ENCODE peak calls at places on chromosomes 1 and 21, in eight cellular contexts. E, X, J, H, V, F, Y and M are unnamed samples.

GRCh38 chr1:156657971-156658319 is 16.0 kb downstream of the BCAN start:
- DNase-seq in E (no peak), X (no peak), J (no peak), H (no peak), V (no peak), F (no peak), Y (no peak), M (no peak)

GRCh38 chr1:28538286-28538685 is 14.6 kb upstream of the TRNAU1AP start:
- DNase-seq in E (no peak), X (no peak), J (no peak), H (no peak), V (no peak), F (no peak), Y (no peak), M (no peak)

GRCh38 chr1:41447995-41448770 is 36.3 kb downstream of the EDN2 start:
- DNase-seq in E (no peak), X (no peak), J (no peak), H (no peak), V (no peak), F (no peak), Y (no peak), M (no peak)

GRCh38 chr1:173823776-173824314 is 628 bp upstream of the DARS2 start:
- DNase-seq in E (no peak), X (no peak), J (peak), H (no peak), V (no peak), F (no peak), Y (no peak), M (no peak)

GRCh38 chr1:77056525-77056924 is 162.7 kb downstream of the PIGK start:
- DNase-seq in E (no peak), X (no peak), J (no peak), H (no peak), V (no peak), F (no peak), Y (no peak), M (no peak)

GRCh38 chr21:42401820-42402251 is 1.9 kb upstream of the UBASH3A start:
- DNase-seq in E (no peak), X (no peak), J (no peak), H (no peak), V (no peak), F (no peak), Y (no peak), M (no peak)

GRCh38 chr1:226422478-226422877 is 14.6 kb upstream of the PARP1 start:
- DNase-seq in E (no peak), X (no peak), J (no peak), H (no peak), V (no peak), F (no peak), Y (no peak), M (no peak)

GRCh38 chr1:11523746-11524464 is 45.0 kb downstream of the DISP3 start:
- DNase-seq in E (no peak), X (no peak), J (no peak), H (peak), V (no peak), F (no peak), Y (no peak), M (peak)

GRCh38 chr1:205543351-205544305 is 39.2 kb downstream of the CDK18 start:
- DNase-seq in E (peak), X (no peak), J (peak), H (no peak), V (peak), F (peak), Y (peak), M (no peak)

GRCh38 chr1:115280073-115280472 is 58.0 kb downstream of the NGF start:
- DNase-seq in E (no peak), X (no peak), J (no peak), H (no peak), V (no peak), F (no peak), Y (no peak), M (no peak)

GRCh38 chr1:172325562-172325961 is 94.9 kb upstream of the C1orf105 start:
- DNase-seq in E (no peak), X (no peak), J (no peak), H (no peak), V (no peak), F (no peak), Y (no peak), M (no peak)

GRCh38 chr1:203197625-203198024 is 11.1 kb upstream of the CHI3L1 start:
- DNase-seq in E (no peak), X (no peak), J (no peak), H (no peak), V (no peak), F (peak), Y (no peak), M (no peak)

GRCh38 chr1:89973481-89974127 is 21.3 kb upstream of the ZNF326 start:
- DNase-seq in E (no peak), X (no peak), J (no peak), H (no peak), V (no peak), F (no peak), Y (no peak), M (no peak)

GRCh38 chr1:110060034-110060661 is 10.3 kb downstream of the ALX3 start:
- DNase-seq in E (peak), X (peak), J (peak), H (no peak), V (no peak), F (peak), Y (peak), M (peak)

GRCh38 chr21:35697321-35697808 is 363.0 kb downstream of the SETD4 start:
- DNase-seq in E (no peak), X (no peak), J (no peak), H (peak), V (peak), F (peak), Y (peak), M (no peak)

GRCh38 chr1:243505986-243506689 is 250.3 kb downstream of the SDCCAG8 start:
- DNase-seq in E (no peak), X (no peak), J (peak), H (no peak), V (no peak), F (no peak), Y (no peak), M (no peak)

GRCh38 chr1:22418852-22419480 is 32.7 kb upstream of the ZBTB40 start:
- DNase-seq in E (no peak), X (no peak), J (no peak), H (no peak), V (no peak), F (no peak), Y (no peak), M (no peak)

GRCh38 chr1:246582301-246583055 is 16.2 kb downstream of the CNST start:
- DNase-seq in E (no peak), X (no peak), J (no peak), H (no peak), V (no peak), F (no peak), Y (peak), M (no peak)

GRCh38 chr21:45577806-45578801 is 35.9 kb upstream of the SLC19A1 start:
- DNase-seq in E (no peak), X (no peak), J (no peak), H (no peak), V (peak), F (peak), Y (no peak), M (no peak)

GRCh38 chr1:211967704-211968103 is 67.7 kb downstream of the INTS7 start:
- DNase-seq in E (no peak), X (no peak), J (no peak), H (no peak), V (no peak), F (no peak), Y (no peak), M (no peak)

GRCh38 chr21:25834376-25834775 is 99.6 kb downstream of the GABPA start:
- DNase-seq in E (no peak), X (no peak), J (no peak), H (no peak), V (no peak), F (no peak), Y (no peak), M (no peak)

GRCh38 chr1:115332813-115333608 is 5.0 kb downstream of the NGF start:
- DNase-seq in E (no peak), X (no peak), J (no peak), H (no peak), V (no peak), F (no peak), Y (no peak), M (no peak)

GRCh38 chr1:162141273-162142023 is 72.0 kb downstream of the NOS1AP start:
- DNase-seq in E (no peak), X (no peak), J (no peak), H (no peak), V (no peak), F (no peak), Y (no peak), M (no peak)

GRCh38 chr1:45329445-45329844 is 2.8 kb downstream of the HPDL start:
- DNase-seq in E (no peak), X (no peak), J (no peak), H (no peak), V (no peak), F (no peak), Y (no peak), M (no peak)

GRCh38 chr1:202225131-202225530 is 31.5 kb downstream of the LGR6 start:
- DNase-seq in E (no peak), X (no peak), J (no peak), H (no peak), V (no peak), F (no peak), Y (no peak), M (no peak)

GRCh38 chr21:31457675-31458074 is 113.6 kb upstream of the TIAM1 start:
- DNase-seq in E (no peak), X (no peak), J (no peak), H (no peak), V (no peak), F (no peak), Y (no peak), M (no peak)

GRCh38 chr21:26087223-26087918 is 83.2 kb downstream of the APP start:
- DNase-seq in E (no peak), X (no peak), J (no peak), H (no peak), V (no peak), F (no peak), Y (no peak), M (no peak)

GRCh38 chr1:30822966-30823581 is 65.5 kb upstream of the LAPTM5 start:
- DNase-seq in E (no peak), X (no peak), J (no peak), H (no peak), V (no peak), F (no peak), Y (no peak), M (no peak)

GRCh38 chr21:35202431-35202830 is 153.3 kb upstream of the RUNX1 start:
- DNase-seq in E (no peak), X (no peak), J (no peak), H (no peak), V (no peak), F (no peak), Y (no peak), M (no peak)

GRCh38 chr1:27398405-27399149 is 6.2 kb downstream of the GPR3 start:
- DNase-seq in E (no peak), X (no peak), J (no peak), H (no peak), V (no peak), F (no peak), Y (no peak), M (no peak)

GRCh38 chr1:178361847-178362246 is 134.9 kb downstream of the CLEC20A start:
- DNase-seq in E (no peak), X (no peak), J (no peak), H (no peak), V (no peak), F (no peak), Y (no peak), M (no peak)

GRCh38 chr1:245978915-245979314 is 528.2 kb downstream of the SMYD3 start:
- DNase-seq in E (no peak), X (no peak), J (no peak), H (no peak), V (no peak), F (no peak), Y (no peak), M (no peak)

GRCh38 chr1:219568728-219569127 is 44.2 kb downstream of the ZC3H11B start:
- DNase-seq in E (no peak), X (no peak), J (no peak), H (no peak), V (no peak), F (no peak), Y (no peak), M (no peak)

GRCh38 chr1:219564072-219564471 is 48.8 kb downstream of the ZC3H11B start:
- DNase-seq in E (no peak), X (no peak), J (no peak), H (no peak), V (no peak), F (no peak), Y (no peak), M (no peak)

GRCh38 chr1:219573158-219573557 is 39.7 kb downstream of the ZC3H11B start:
- DNase-seq in E (no peak), X (no peak), J (no peak), H (no peak), V (no peak), F (no peak), Y (no peak), M (no peak)

GRCh38 chr1:219563568-219563967 is 49.3 kb downstream of the ZC3H11B start:
- DNase-seq in E (no peak), X (no peak), J (no peak), H (no peak), V (no peak), F (no peak), Y (no peak), M (no peak)

DNA sequence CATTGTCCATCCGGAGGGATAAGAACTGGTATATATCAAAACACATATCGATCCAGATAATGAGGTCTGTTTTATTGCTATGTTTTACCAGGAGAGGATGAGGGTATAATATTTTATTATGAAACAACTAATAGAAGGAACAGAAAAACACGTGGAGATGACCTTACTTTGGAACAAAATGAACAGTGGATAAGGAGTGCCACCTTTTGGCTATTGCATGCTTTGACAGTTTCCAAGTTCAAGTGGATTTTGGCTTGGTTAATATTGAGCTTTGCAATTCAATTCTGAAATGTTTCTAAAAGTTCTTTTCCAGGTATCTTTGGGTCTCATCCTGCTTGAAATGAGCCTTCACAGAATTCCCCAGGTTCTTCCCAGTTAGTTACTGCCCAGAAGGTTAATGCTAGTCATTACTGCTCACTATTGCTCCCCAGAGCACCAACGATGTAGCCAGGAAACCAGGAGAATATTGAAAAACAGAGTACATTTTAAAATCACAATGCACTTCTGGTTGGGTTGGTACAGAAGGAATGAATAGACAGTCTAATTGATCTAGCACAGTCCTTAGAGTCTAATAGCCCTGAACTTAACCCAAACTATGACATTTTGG is 45.5 kb downstream of the ZC3H11B start:
- DNase-seq in E (no peak), X (no peak), J (peak), H (no peak), V (no peak), F (no peak), Y (no peak), M (no peak)
- TF ChIP-seq CTCF in E (peak), X (peak), J (peak), H (peak), V (peak), F (no peak), Y (no peak), M (no peak)

DNA sequence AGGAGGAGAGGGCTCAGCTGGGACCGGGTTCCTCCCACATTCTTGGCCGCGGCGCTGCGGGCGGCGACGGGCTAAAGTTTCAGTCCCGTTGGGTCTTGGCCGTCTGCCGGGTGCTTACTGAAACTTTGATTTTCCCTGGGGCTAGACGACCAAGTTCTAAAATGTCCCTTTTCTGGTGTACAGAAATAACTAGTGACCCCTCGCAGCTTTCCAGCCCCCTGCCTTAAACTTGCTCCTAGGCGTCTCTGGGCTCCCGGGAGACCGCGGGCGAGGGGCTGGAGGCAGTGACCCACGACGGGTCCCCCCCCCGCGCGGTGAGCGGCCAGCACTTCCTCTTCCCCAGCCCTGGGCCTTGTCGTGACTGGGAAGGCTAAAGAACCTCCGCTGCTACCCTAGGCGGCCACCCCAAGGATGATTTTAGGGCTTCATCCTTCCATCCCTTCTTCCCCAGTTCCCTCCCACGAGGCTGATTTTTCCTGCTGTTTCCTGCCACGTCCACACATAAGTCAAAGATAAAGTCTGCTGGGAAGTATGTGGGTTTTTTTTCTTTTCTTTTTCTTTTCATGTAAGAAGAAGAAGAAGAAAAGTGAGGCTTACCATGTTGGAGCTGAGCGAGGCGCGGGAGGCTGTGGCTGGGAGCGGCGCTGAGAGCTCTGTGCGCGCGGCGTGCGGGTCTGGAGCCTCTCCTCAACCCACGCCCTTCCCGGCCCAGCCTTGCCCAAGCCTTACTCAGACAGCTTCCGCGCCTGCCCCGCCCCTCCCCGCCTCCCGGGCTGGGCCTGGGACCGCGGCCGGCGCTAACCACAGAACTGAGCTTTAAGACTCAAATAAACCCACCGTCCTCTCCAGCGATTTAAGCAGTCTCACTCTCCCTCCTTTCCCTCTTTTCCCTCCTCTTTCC is at the start of gene S100A11:
- DNase-seq in E (peak), X (peak), J (peak), H (peak), V (peak), F (peak), Y (peak), M (peak)
- TF ChIP-seq CTCF in E (no peak), X (no peak), J (no peak), H (no peak), V (no peak), F (no peak), Y (no peak), M (no peak)

GRCh38 chr1:15323351-15323988 is 76.4 kb downstream of the FHAD1 start:
- DNase-seq in E (peak), X (peak), J (peak), H (no peak), V (peak), F (peak), Y (peak), M (peak)

GRCh38 chr1:15326691-15327530 is 79.9 kb downstream of the FHAD1 start:
- DNase-seq in E (no peak), X (no peak), J (no peak), H (no peak), V (no peak), F (no peak), Y (no peak), M (no peak)

GRCh38 chr1:15323989-15324866 is 77.2 kb downstream of the FHAD1 start:
- DNase-seq in E (no peak), X (no peak), J (no peak), H (no peak), V (no peak), F (no peak), Y (no peak), M (no peak)

GRCh38 chr1:15324867-15325335 is 77.9 kb downstream of the FHAD1 start:
- DNase-seq in E (no peak), X (no peak), J (no peak), H (no peak), V (no peak), F (no peak), Y (no peak), M (no peak)

DNA sequence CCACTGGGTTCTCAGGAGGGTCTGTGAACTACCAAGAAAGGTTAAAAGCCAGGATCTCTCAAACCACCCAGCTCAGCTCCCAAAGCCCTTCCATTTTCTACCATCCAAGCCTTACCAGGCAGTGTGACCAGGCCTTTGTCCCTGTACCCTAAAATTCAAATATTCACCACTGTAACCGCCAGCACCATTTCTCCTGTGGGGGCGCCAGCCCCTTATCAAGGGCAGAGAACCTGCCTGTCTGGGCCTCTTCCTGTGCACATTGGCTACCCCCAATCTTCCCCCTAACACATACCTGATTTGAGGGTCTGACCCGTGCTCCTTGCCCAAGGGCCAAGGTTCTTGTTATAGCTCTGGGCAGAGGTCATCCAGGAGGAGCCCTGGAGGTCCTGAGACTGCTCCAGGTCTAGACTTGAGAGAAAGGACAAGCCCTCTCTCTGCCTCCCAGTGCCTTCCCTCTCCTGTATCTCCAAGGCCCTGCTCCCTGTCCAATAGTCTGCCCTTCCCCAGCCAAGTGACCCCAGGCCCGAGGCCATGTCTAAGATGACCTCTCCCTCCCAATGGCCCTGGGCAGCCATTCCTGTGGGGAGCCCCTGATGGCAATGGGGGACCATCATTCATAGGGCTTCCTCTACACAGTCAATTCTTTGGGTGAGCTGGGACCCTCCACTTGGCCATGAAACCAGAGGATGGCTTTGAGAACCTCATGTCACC is 78.5 kb downstream of the FHAD1 start:
- DNase-seq in E (no peak), X (no peak), J (no peak), H (no peak), V (no peak), F (no peak), Y (no peak), M (no peak)
- TF ChIP-seq CTCF in E (no peak), X (no peak), J (no peak), H (no peak), V (no peak), F (no peak), Y (no peak), M (no peak)

GRCh38 chr1:155226910-155227260 is 18.4 kb downstream of the MTX1 start:
- DNase-seq in E (peak), X (peak), J (peak), H (no peak), V (peak), F (no peak), Y (peak), M (no peak)
- TF ChIP-seq CTCF in E (peak), X (no peak), J (no peak), H (no peak), V (peak), F (no peak), Y (no peak), M (no peak)

GRCh38 chr1:198788561-198789064 is 149.8 kb downstream of the PTPRC start:
- DNase-seq in E (peak), X (no peak), J (peak), H (no peak), V (no peak), F (no peak), Y (no peak), M (no peak)
- TF ChIP-seq CTCF in E (peak), X (no peak), J (no peak), H (no peak), V (peak), F (no peak), Y (no peak), M (no peak)